ENCODE peak calls at places on chromosomes 5 and 9, in seven cellular contexts. V is skeletal muscle cell; A is kidney; B is CD4-positive, alpha-beta memory T cell; T is aorta; Y is ELR; X is stimulated activated CD4-positive, alpha-beta T cell treated with anti-CD3 and anti-CD28 coated beads, TNF-alpha, amount 100 ng/mL, for 1 hour. H is an unnamed sample.

GRCh38 chr5:179380211-179381035 is 35.2 kb upstream of the ADAMTS2 start:
- DNase-seq in V (no peak), T (no peak), A (peak; percentile 70), X (no peak), B (no peak), Y (no peak), H (no peak)

GRCh38 chr5:59798862-59799667 is 94.5 kb downstream of the PDE4D start:
- DNase-seq in X (no peak), T (no peak), V (no peak), B (no peak), A (no peak), Y (peak; percentile 65), H (no peak)

GRCh38 chr5:59348189-59348588 is 545.3 kb downstream of the PDE4D start:
- DNase-seq in B (no peak), Y (peak; percentile 16), X (no peak), A (no peak), V (no peak), T (no peak), H (no peak)

GRCh38 chr9:133375116-133375723 is 640 bp downstream of the SURF4 start:
- DNase-seq in T (no peak), A (no peak), X (no peak), Y (peak; percentile 63), V (no peak), B (no peak), H (no peak)

GRCh38 chr9:113011911-113012381 is at the start of gene ZNF883:
- DNase-seq in A (peak; percentile 79), T (peak; percentile 65), Y (peak; percentile 64), V (peak; percentile 25), X (no peak), B (peak; percentile 29), H (no peak)

GRCh38 chr5:149840226-149840825 is 104.3 kb downstream of the PDE6A start:
- DNase-seq in V (no peak), B (no peak), T (no peak), X (no peak), Y (no peak), A (no peak), H (no peak)

GRCh38 chr5:61667523-61668229 is 335.6 kb downstream of the ZSWIM6 start:
- DNase-seq in B (no peak), X (no peak), T (no peak), V (no peak), Y (no peak), A (no peak), H (no peak)

GRCh38 chr9:114366334-114367128 is 21.3 kb downstream of the AKNA start:
- DNase-seq in V (peak; percentile 77), Y (peak; percentile 84), T (no peak), A (peak; percentile 57), X (no peak), B (peak; percentile 52), H (peak; percentile 64)

GRCh38 chr5:32753765-32754164 is 42.6 kb downstream of the NPR3 start:
- DNase-seq in T (no peak), B (no peak), Y (peak; percentile 19), X (no peak), A (no peak), V (no peak), H (no peak)

H was measured in AG04450.